ENCODE peak calls at places on chromosomes 4 and X, in seven cellular contexts. One of them, this sample, is unnamed.

GRCh38 chr4:114082348-114082747 is 102.9 kb upstream of the ARSJ start:
- DNase-seq in AG20443: peak
- DNase-seq in aorta: no peak
- DNase-seq in globus pallidus: no peak
- DNase-seq in pancreas: no peak
- DNase-seq in mesothelial cell of epicardium: no peak
- DNase-seq in endothelial cell: no peak
- DNase-seq in this sample: no peak

GRCh38 chrX:121579016-121579760 is 531.8 kb downstream of the GLUD2 start:
- DNase-seq in AG20443: no peak
- DNase-seq in aorta: no peak
- DNase-seq in globus pallidus: no peak
- DNase-seq in pancreas: no peak
- DNase-seq in mesothelial cell of epicardium: no peak
- DNase-seq in endothelial cell: peak
- DNase-seq in this sample: no peak

GRCh38 chrX:119574394-119575266 is at the start of gene UBE2A:
- DNase-seq in AG20443: peak
- DNase-seq in aorta: peak
- DNase-seq in globus pallidus: peak
- DNase-seq in pancreas: peak
- DNase-seq in mesothelial cell of epicardium: peak
- DNase-seq in endothelial cell: peak
- DNase-seq in this sample: peak

GRCh38 chrX:29627833-29628232 is 587.5 kb upstream of the MAGEB2 start:
- DNase-seq in AG20443: no peak
- DNase-seq in aorta: no peak
- DNase-seq in globus pallidus: no peak
- DNase-seq in pancreas: no peak
- DNase-seq in mesothelial cell of epicardium: no peak
- DNase-seq in endothelial cell: no peak
- DNase-seq in this sample: no peak

GRCh38 chr4:40550900-40551546 is 78.6 kb downstream of the RBM47 start:
- DNase-seq in AG20443: peak
- DNase-seq in aorta: no peak
- DNase-seq in globus pallidus: peak
- DNase-seq in pancreas: no peak
- DNase-seq in mesothelial cell of epicardium: no peak
- DNase-seq in endothelial cell: no peak
- DNase-seq in this sample: no peak

GRCh38 chr4:57109847-57110634 is at the start of gene IGFBP7:
- DNase-seq in AG20443: peak
- DNase-seq in aorta: peak
- DNase-seq in globus pallidus: no peak
- DNase-seq in pancreas: peak
- DNase-seq in mesothelial cell of epicardium: peak
- DNase-seq in endothelial cell: peak
- DNase-seq in this sample: peak

GRCh38 chrX:149720021-149720689 is 8.3 kb downstream of the MAGEA11 start:
- DNase-seq in AG20443: no peak
- DNase-seq in aorta: no peak
- DNase-seq in globus pallidus: no peak
- DNase-seq in pancreas: peak
- DNase-seq in mesothelial cell of epicardium: no peak
- DNase-seq in endothelial cell: no peak
- DNase-seq in this sample: no peak

GRCh38 chr4:1036095-1036494 is 24.7 kb downstream of the FGFRL1 start:
- DNase-seq in AG20443: no peak
- DNase-seq in aorta: no peak
- DNase-seq in globus pallidus: no peak
- DNase-seq in pancreas: no peak
- DNase-seq in mesothelial cell of epicardium: no peak
- DNase-seq in endothelial cell: no peak
- DNase-seq in this sample: no peak

GRCh38 chr4:179145746-179146530 is 1703.7 kb upstream of the AGA start:
- DNase-seq in AG20443: no peak
- DNase-seq in aorta: no peak
- DNase-seq in globus pallidus: no peak
- DNase-seq in pancreas: no peak
- DNase-seq in mesothelial cell of epicardium: no peak
- DNase-seq in endothelial cell: no peak
- DNase-seq in this sample: no peak

GRCh38 chrX:63810746-63811145 is 25.7 kb upstream of the ARHGEF9 start:
- DNase-seq in AG20443: no peak
- DNase-seq in aorta: no peak
- DNase-seq in globus pallidus: peak
- DNase-seq in pancreas: no peak
- DNase-seq in mesothelial cell of epicardium: no peak
- DNase-seq in endothelial cell: no peak
- DNase-seq in this sample: no peak

GRCh38 chr4:6763330-6763851 is 19.1 kb upstream of the KIAA0232 start:
- DNase-seq in AG20443: no peak
- DNase-seq in aorta: no peak
- DNase-seq in globus pallidus: no peak
- DNase-seq in pancreas: no peak
- DNase-seq in mesothelial cell of epicardium: no peak
- DNase-seq in endothelial cell: no peak
- DNase-seq in this sample: peak

GRCh38 chr4:76950052-76950845 is 697 bp downstream of the SEPTIN11 start:
- DNase-seq in AG20443: peak
- DNase-seq in aorta: peak
- DNase-seq in globus pallidus: peak
- DNase-seq in pancreas: peak
- DNase-seq in mesothelial cell of epicardium: peak
- DNase-seq in endothelial cell: peak
- DNase-seq in this sample: peak